ENCODE peak calls at places on chromosomes 13 and 19, in four cellular contexts. F is MM.1S, G is uterus, Y is left lung. Q is an unnamed sample.

GRCh38 chr19:954672-955494 is 29.0 kb downstream of the ARID3A start:
- DNase-seq in Y (no peak), G (no peak), F (no peak), Q (peak; percentile 72)

GRCh38 chr13:24124789-24125476 is 35.6 kb upstream of the SPATA13 start:
- DNase-seq in F (no peak), G (no peak), Y (no peak), Q (no peak)

GRCh38 chr19:40641306-40641705 is 40.1 kb downstream of the LTBP4 start:
- DNase-seq in F (no peak), G (peak; percentile 37), Y (no peak), Q (no peak)

GRCh38 chr13:80010286-80010831 is 330.6 kb downstream of the SPRY2 start:
- DNase-seq in G (no peak), F (no peak), Y (no peak), Q (no peak)

GRCh38 chr19:29499921-29500590 is 25.7 kb upstream of the VSTM2B start:
- DNase-seq in G (no peak), F (no peak), Y (no peak), Q (no peak)

GRCh38 chr13:42420304-42420703 is 148.4 kb downstream of the AKAP11 start:
- DNase-seq in Y (no peak), F (no peak), G (no peak), Q (no peak)

GRCh38 chr13:40235160-40235796 is 431.2 kb downstream of the FOXO1 start:
- DNase-seq in F (no peak), Y (no peak), G (no peak), Q (no peak)

GRCh38 chr13:39767791-39768564 is 112.5 kb downstream of the COG6 start:
- DNase-seq in G (no peak), F (no peak), Y (no peak), Q (no peak)

GRCh38 chr13:93344048-93344447 is 117.4 kb downstream of the GPC6 start:
- DNase-seq in G (no peak), Y (no peak), F (no peak), Q (no peak)

GRCh38 chr13:44051923-44052322 is 172.2 kb downstream of the LACC1 start:
- DNase-seq in G (no peak), Y (no peak), F (no peak), Q (no peak)

GRCh38 chr13:113853518-113854237 is 10.2 kb downstream of the GAS6 start:
- DNase-seq in G (peak; percentile 23), F (no peak), Y (peak; percentile 28), Q (no peak)

GRCh38 chr13:77919351-77920294 is 992 bp upstream of the EDNRB start:
- DNase-seq in Y (peak; percentile 56), F (no peak), G (peak; percentile 66), Q (peak; percentile 26)

GRCh38 chr19:33832633-33833032 is 36.0 kb downstream of the KCTD15 start:
- DNase-seq in G (no peak), Y (no peak), F (no peak), Q (no peak)

GRCh38 chr19:29365836-29366417 is 153.0 kb upstream of the UQCRFS1 start:
- DNase-seq in F (no peak), G (no peak), Y (no peak), Q (no peak)

GRCh38 chr13:31538067-31539042 is 201.0 kb upstream of the RXFP2 start:
- DNase-seq in F (no peak), Y (no peak), G (no peak), Q (peak; percentile 20)

GRCh38 chr13:40522234-40522633 is 144.2 kb downstream of the FOXO1 start:
- DNase-seq in G (no peak), F (no peak), Y (no peak), Q (no peak)

GRCh38 chr19:3482507-3483225 is 575 bp downstream of the SMIM44 start:
- DNase-seq in G (no peak), Y (no peak), F (no peak), Q (peak; percentile 68)

GRCh38 chr19:45403272-45403671 is 1.6 kb downstream of the PPP1R13L start:
- DNase-seq in Y (no peak), G (no peak), F (no peak), Q (peak; percentile 11)

GRCh38 chr19:2529473-2529918 is 53.6 kb downstream of the GADD45B start:
- DNase-seq in G (no peak), F (no peak), Y (no peak), Q (peak; percentile 8)

GRCh38 chr13:26914624-26915023 is 154.0 kb upstream of the GPR12 start:
- DNase-seq in Y (no peak), G (no peak), F (no peak), Q (no peak)

GRCh38 chr19:21588202-21588601 is 82.8 kb downstream of the ZNF429 start:
- DNase-seq in G (no peak), Y (no peak), F (no peak), Q (no peak)

GRCh38 chr19:3034845-3035541 is 5.9 kb upstream of the TLE2 start:
- DNase-seq in G (peak; percentile 59), F (no peak), Y (peak; percentile 58), Q (no peak)

GRCh38 chr13:44238011-44238421 is 135.6 kb upstream of the SERP2 start:
- DNase-seq in G (no peak), Y (no peak), F (no peak), Q (no peak)

GRCh38 chr13:97369269-97369893 is 64.6 kb upstream of the RAP2A start:
- DNase-seq in F (peak; percentile 59), G (no peak), Y (no peak), Q (no peak)

GRCh38 chr13:98856983-98857382 is 104.5 kb upstream of the SLC15A1 start:
- DNase-seq in F (no peak), Y (no peak), G (no peak), Q (no peak)
- H3K4me3 ChIP-seq in F (no peak overlapping the region), Y (no peak overlapping the region), G (no peak overlapping the region), Q (no peak overlapping the region)

GRCh38 chr19:17108453-17108784 is 32.8 kb downstream of the MYO9B start:
- DNase-seq in G (no peak), Y (no peak), F (no peak), Q (no peak)

GRCh38 chr19:17104679-17105078 is 29.1 kb downstream of the MYO9B start:
- DNase-seq in Y (no peak), F (no peak), G (no peak), Q (no peak)

GRCh38 chr19:17107546-17108452 is 32.2 kb downstream of the MYO9B start:
- DNase-seq in F (no peak), G (peak; percentile 95), Y (peak; percentile 86), Q (no peak)

GRCh38 chr19:17103177-17103576 is 27.6 kb downstream of the MYO9B start:
- DNase-seq in Y (no peak), G (no peak), F (no peak), Q (no peak)

GRCh38 chr19:17105548-17105947 is 30.0 kb downstream of the MYO9B start:
- DNase-seq in G (no peak), Y (no peak), F (no peak), Q (no peak)
- H3K27ac ChIP-seq in G (peak overlapping the region; percentile 92), Y (no peak overlapping the region), F (no peak overlapping the region), Q (no peak overlapping the region)

DNA sequence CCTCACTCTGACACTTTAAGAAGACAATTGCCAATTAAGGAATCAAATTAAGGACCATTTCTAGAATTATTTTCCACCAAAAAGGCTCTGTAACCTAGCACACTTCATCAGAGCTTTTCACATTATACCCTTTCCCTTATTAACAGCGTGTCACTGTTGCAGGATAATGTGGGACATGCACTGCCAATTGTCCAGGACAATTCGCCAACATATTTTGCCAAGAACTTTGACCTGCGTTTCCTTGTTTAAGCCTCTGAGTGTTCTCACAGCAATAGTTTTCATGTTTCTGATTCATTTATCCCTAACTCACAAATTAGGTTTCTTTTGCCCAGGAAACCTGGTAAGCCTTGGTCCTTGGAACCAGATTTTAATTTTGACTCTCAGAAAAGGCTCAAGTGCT is 13.3 kb downstream of the COL4A1 start:
- DNase-seq in Y (no peak), F (no peak), G (no peak), Q (no peak)
- H3K4me1 ChIP-seq in Y (peaks cover 3% of the 10 kb centered on the region), F (no peaks in the 10 kb centered on the region), G (no peaks in the 10 kb centered on the region), Q (no peaks in the 10 kb centered on the region)

GRCh38 chr19:7722231-7722651 is 9.7 kb downstream of the CLEC4G start:
- DNase-seq in G (no peak), Y (no peak), F (no peak), Q (no peak)

GRCh38 chr19:7730286-7731217 is 1.4 kb downstream of the CLEC4G start:
- DNase-seq in G (no peak), F (no peak), Y (no peak), Q (no peak)

GRCh38 chr19:7729211-7729610 is 2.7 kb downstream of the CLEC4G start:
- DNase-seq in Y (no peak), F (no peak), G (no peak), Q (no peak)

GRCh38 chr19:7729831-7730285 is 2.1 kb downstream of the CLEC4G start:
- DNase-seq in F (no peak), G (no peak), Y (no peak), Q (no peak)

DNA sequence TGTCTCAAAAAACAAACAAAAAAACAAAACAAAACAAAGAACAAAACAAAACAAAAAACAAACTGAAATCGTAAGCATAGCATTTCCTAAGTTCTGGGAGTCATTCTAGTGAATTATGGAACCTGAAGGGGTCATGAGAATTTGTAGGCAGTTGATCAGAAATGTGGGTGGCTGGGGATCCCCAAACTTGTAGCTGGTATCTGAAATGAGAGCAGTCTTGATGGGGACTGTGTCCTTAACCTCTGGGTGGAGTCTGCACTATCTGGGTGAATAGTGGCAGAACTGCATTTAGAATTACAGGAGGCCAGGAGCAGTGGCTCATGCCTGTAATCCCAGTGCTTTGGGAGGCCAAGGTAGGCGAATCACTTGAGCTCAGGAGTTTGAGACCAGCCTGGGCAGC is 6.1 kb downstream of the CLEC4G start:
- DNase-seq in Y (no peak), F (no peak), G (no peak), Q (no peak)
- H3K4me3 ChIP-seq in Y (no peak overlapping the region), F (no peak overlapping the region), G (no peak overlapping the region), Q (no peak overlapping the region)

DNA sequence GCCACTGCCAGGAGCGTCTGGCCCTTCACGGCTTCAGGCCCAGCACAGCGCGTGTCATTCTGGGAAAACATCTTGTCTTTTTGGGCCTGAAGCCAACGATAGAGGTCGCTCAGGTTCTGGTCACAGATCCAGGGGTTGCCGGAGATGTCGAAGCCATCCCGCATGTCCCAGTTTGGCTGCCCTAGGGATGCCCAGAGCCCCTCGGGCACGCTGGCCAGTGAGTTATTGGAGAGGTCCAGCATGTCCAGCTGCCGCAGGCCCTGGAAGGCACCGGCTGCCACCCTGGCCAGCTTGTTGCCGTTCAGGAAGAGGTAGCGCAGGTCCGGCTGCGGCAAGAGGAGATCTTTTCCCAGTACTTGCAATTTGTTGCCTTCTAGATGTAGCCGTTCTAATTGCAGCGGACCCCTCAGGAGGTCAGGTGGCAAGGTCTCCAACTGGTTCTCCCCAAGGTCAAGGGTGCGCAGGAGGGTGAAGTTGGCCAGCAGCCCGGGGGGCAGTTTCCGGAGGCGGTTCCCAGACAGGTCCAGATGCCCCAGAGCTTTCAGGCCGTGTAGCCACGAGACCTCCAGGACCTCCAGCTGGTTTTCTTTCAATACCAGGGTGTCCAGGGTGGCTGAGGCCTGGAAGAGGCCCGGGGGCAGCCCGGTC is 1.8 kb downstream of the LRG1 start:
- DNase-seq in G (no peak), F (no peak), Y (no peak), Q (peak; percentile 77)
- H3K27ac ChIP-seq in G (no peak overlapping the region), F (no peak overlapping the region), Y (no peak overlapping the region), Q (peak overlapping the region; percentile 24)

DNA sequence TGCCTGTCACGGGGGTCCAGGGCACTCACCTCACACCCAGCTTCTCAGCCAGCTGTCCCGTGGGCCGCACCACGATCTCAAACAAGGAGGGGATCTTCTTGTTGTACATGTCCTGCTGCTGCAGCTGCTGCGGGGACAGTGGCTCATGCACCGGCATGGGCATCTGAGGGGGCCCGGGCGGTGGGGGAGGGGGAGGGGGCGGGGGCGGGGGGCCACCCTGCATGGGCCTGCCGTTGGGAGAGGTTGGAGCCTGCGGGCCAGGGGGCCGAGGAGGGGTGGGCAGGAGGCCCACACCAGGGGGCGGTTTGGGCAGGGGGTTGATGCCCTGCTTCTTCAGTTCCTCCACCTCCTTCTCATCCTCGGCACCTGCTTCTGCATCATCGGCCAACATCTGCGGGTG is 23.9 kb upstream of the TMEM160 start:
- DNase-seq in F (no peak), G (no peak), Y (no peak), Q (no peak)
- H3K4me1 ChIP-seq in F (no peaks in the 10 kb centered on the region), G (no peaks in the 10 kb centered on the region), Y (peaks cover 25% of the 10 kb centered on the region), Q (no peaks in the 10 kb centered on the region)